ENCODE peak calls at places on chromosomes 6 and 20, in four cellular contexts. E, Z, C and S are unnamed samples.

GRCh38 chr6:111743859-111744692 is 129.2 kb downstream of the FYN start:
- DNase-seq in E (no peak), Z (peak; percentile 97), C (no peak), S (no peak)

GRCh38 chr6:81735756-81736380 is 16.6 kb downstream of the TENT5A start:
- DNase-seq in E (peak; percentile 59), Z (peak; percentile 49), C (no peak), S (no peak)

GRCh38 chr20:3316131-3316530 is 77.1 kb upstream of the SLC4A11 start:
- DNase-seq in E (no peak), Z (no peak), C (no peak), S (no peak)

GRCh38 chr6:91181416-91181815 is 594.5 kb upstream of the MAP3K7 start:
- DNase-seq in E (no peak), Z (no peak), C (no peak), S (no peak)

GRCh38 chr20:17910828-17911294 is 57.7 kb downstream of the SNX5 start:
- DNase-seq in E (no peak), Z (peak; percentile 89), C (no peak), S (no peak)

GRCh38 chr6:25602680-25602982 is 49.4 kb upstream of the SCGN start:
- DNase-seq in E (no peak), Z (no peak), C (no peak), S (no peak)

GRCh38 chr20:59002874-59003399 is 4.1 kb downstream of the CTSZ start:
- DNase-seq in E (no peak), Z (peak; percentile 26), C (no peak), S (no peak)

GRCh38 chr6:62737792-62738191 is 451.8 kb upstream of the KHDRBS2 start:
- DNase-seq in E (no peak), Z (no peak), C (no peak), S (no peak)

GRCh38 chr6:14671261-14671681 is 553.7 kb downstream of the CD83 start:
- DNase-seq in E (peak; percentile 84), Z (peak; percentile 93), C (no peak), S (no peak)

GRCh38 chr6:37491161-37491829 is 8.4 kb downstream of the CCDC167 start:
- DNase-seq in E (no peak), Z (no peak), C (no peak), S (no peak)

GRCh38 chr6:90870561-90870960 is 283.7 kb upstream of the MAP3K7 start:
- DNase-seq in E (peak; percentile 91), Z (no peak), C (no peak), S (no peak)

GRCh38 chr6:92779758-92780157 is 639.6 kb downstream of the EPHA7 start:
- DNase-seq in E (peak; percentile 11), Z (peak; percentile 27), C (no peak), S (no peak)

GRCh38 chr20:2840138-2840966 is at the start of the genes PCED1A and VPS16:
- DNase-seq in E (peak; percentile 81), Z (peak; percentile 82), C (peak; percentile 82), S (peak; percentile 81)

GRCh38 chr6:163148781-163149534 is 265.6 kb upstream of the QKI start:
- DNase-seq in E (no peak), Z (no peak), C (no peak), S (no peak)